ENCODE peak calls at places on chromosome 4, in five cellular contexts. One of them, this sample, is unnamed.

GRCh38 chr4:94690851-94691254 is 66.9 kb upstream of the BMPR1B start:
- DNase-seq in activated CD8-positive, alpha-beta memory T cell treated with anti-CD3 and anti-CD28 coated beads for 48 hours: no peak
- DNase-seq in cerebellar cortex: no peak
- DNase-seq in fibroblast of the aortic adventitia: peak
- DNase-seq in ELF-1: no peak
- DNase-seq in this sample: no peak

GRCh38 chr4:6124386-6125102 is 75.8 kb downstream of the JAKMIP1 start:
- DNase-seq in fibroblast of the aortic adventitia: no peak
- DNase-seq in activated CD8-positive, alpha-beta memory T cell treated with anti-CD3 and anti-CD28 coated beads for 48 hours: no peak
- DNase-seq in ELF-1: no peak
- DNase-seq in cerebellar cortex: no peak
- DNase-seq in this sample: no peak

GRCh38 chr4:82715731-82716617 is 82.6 kb downstream of the SCD5 start:
- DNase-seq in cerebellar cortex: no peak
- DNase-seq in fibroblast of the aortic adventitia: peak
- DNase-seq in ELF-1: peak
- DNase-seq in activated CD8-positive, alpha-beta memory T cell treated with anti-CD3 and anti-CD28 coated beads for 48 hours: no peak
- DNase-seq in this sample: no peak

GRCh38 chr4:3041192-3042142 is 32.9 kb downstream of the HTT-AS start:
- DNase-seq in activated CD8-positive, alpha-beta memory T cell treated with anti-CD3 and anti-CD28 coated beads for 48 hours: peak
- DNase-seq in cerebellar cortex: peak
- DNase-seq in ELF-1: peak
- DNase-seq in fibroblast of the aortic adventitia: peak
- DNase-seq in this sample: no peak

GRCh38 chr4:7880681-7881080 is 59.0 kb downstream of the AFAP1 start:
- DNase-seq in fibroblast of the aortic adventitia: no peak
- DNase-seq in cerebellar cortex: no peak
- DNase-seq in ELF-1: no peak
- DNase-seq in activated CD8-positive, alpha-beta memory T cell treated with anti-CD3 and anti-CD28 coated beads for 48 hours: no peak
- DNase-seq in this sample: no peak

GRCh38 chr4:136001791-136002190 is 1530.5 kb downstream of the PCDH18 start:
- DNase-seq in activated CD8-positive, alpha-beta memory T cell treated with anti-CD3 and anti-CD28 coated beads for 48 hours: no peak
- DNase-seq in ELF-1: no peak
- DNase-seq in fibroblast of the aortic adventitia: no peak
- DNase-seq in cerebellar cortex: no peak
- DNase-seq in this sample: no peak

GRCh38 chr4:90159193-90159592 is 32.0 kb downstream of the CCSER1 start:
- DNase-seq in fibroblast of the aortic adventitia: no peak
- DNase-seq in cerebellar cortex: no peak
- DNase-seq in ELF-1: no peak
- DNase-seq in activated CD8-positive, alpha-beta memory T cell treated with anti-CD3 and anti-CD28 coated beads for 48 hours: no peak
- DNase-seq in this sample: no peak

GRCh38 chr4:82801910-82802521 is 3.4 kb upstream of the SCD5 start:
- DNase-seq in activated CD8-positive, alpha-beta memory T cell treated with anti-CD3 and anti-CD28 coated beads for 48 hours: no peak
- DNase-seq in ELF-1: no peak
- DNase-seq in cerebellar cortex: no peak
- DNase-seq in fibroblast of the aortic adventitia: peak
- DNase-seq in this sample: no peak

GRCh38 chr4:172344266-172344772 is 531.1 kb downstream of the GALNTL6 start:
- DNase-seq in ELF-1: no peak
- DNase-seq in activated CD8-positive, alpha-beta memory T cell treated with anti-CD3 and anti-CD28 coated beads for 48 hours: no peak
- DNase-seq in cerebellar cortex: no peak
- DNase-seq in fibroblast of the aortic adventitia: no peak
- DNase-seq in this sample: no peak

GRCh38 chr4:136036744-136037143 is 1495.5 kb downstream of the PCDH18 start:
- DNase-seq in activated CD8-positive, alpha-beta memory T cell treated with anti-CD3 and anti-CD28 coated beads for 48 hours: no peak
- DNase-seq in fibroblast of the aortic adventitia: no peak
- DNase-seq in ELF-1: no peak
- DNase-seq in cerebellar cortex: no peak
- DNase-seq in this sample: no peak

GRCh38 chr4:8727546-8728510 is 135.3 kb downstream of the CPZ start:
- DNase-seq in activated CD8-positive, alpha-beta memory T cell treated with anti-CD3 and anti-CD28 coated beads for 48 hours: no peak
- DNase-seq in ELF-1: no peak
- DNase-seq in fibroblast of the aortic adventitia: no peak
- DNase-seq in cerebellar cortex: no peak
- DNase-seq in this sample: no peak

GRCh38 chr4:185965456-185966384 is 103.2 kb upstream of the TLR3 start:
- DNase-seq in activated CD8-positive, alpha-beta memory T cell treated with anti-CD3 and anti-CD28 coated beads for 48 hours: no peak
- DNase-seq in cerebellar cortex: no peak
- DNase-seq in fibroblast of the aortic adventitia: no peak
- DNase-seq in ELF-1: peak
- DNase-seq in this sample: no peak

GRCh38 chr4:134756456-134756855 is 554.9 kb upstream of the PABPC4L start:
- DNase-seq in activated CD8-positive, alpha-beta memory T cell treated with anti-CD3 and anti-CD28 coated beads for 48 hours: no peak
- DNase-seq in fibroblast of the aortic adventitia: no peak
- DNase-seq in cerebellar cortex: no peak
- DNase-seq in ELF-1: no peak
- DNase-seq in this sample: no peak

GRCh38 chr4:143199503-143199902 is 14.8 kb downstream of the USP38 start:
- DNase-seq in cerebellar cortex: no peak
- DNase-seq in activated CD8-positive, alpha-beta memory T cell treated with anti-CD3 and anti-CD28 coated beads for 48 hours: no peak
- DNase-seq in ELF-1: no peak
- DNase-seq in fibroblast of the aortic adventitia: no peak
- DNase-seq in this sample: no peak

GRCh38 chr4:128663325-128663724 is 146.2 kb upstream of the JADE1 start:
- DNase-seq in activated CD8-positive, alpha-beta memory T cell treated with anti-CD3 and anti-CD28 coated beads for 48 hours: no peak
- DNase-seq in ELF-1: no peak
- DNase-seq in fibroblast of the aortic adventitia: no peak
- DNase-seq in cerebellar cortex: no peak
- DNase-seq in this sample: no peak

GRCh38 chr4:138736362-138736761 is 279.2 kb upstream of the NOCT start:
- DNase-seq in activated CD8-positive, alpha-beta memory T cell treated with anti-CD3 and anti-CD28 coated beads for 48 hours: no peak
- DNase-seq in fibroblast of the aortic adventitia: peak
- DNase-seq in cerebellar cortex: no peak
- DNase-seq in ELF-1: no peak
- DNase-seq in this sample: no peak

GRCh38 chr4:66574145-66574978 is 904.1 kb upstream of the EPHA5 start:
- DNase-seq in cerebellar cortex: no peak
- DNase-seq in fibroblast of the aortic adventitia: peak
- DNase-seq in activated CD8-positive, alpha-beta memory T cell treated with anti-CD3 and anti-CD28 coated beads for 48 hours: no peak
- DNase-seq in ELF-1: no peak
- DNase-seq in this sample: no peak

GRCh38 chr4:126568652-126569580 is 1063.8 kb upstream of the INTU start:
- DNase-seq in cerebellar cortex: no peak
- DNase-seq in fibroblast of the aortic adventitia: no peak
- DNase-seq in ELF-1: no peak
- DNase-seq in activated CD8-positive, alpha-beta memory T cell treated with anti-CD3 and anti-CD28 coated beads for 48 hours: no peak
- DNase-seq in this sample: no peak

GRCh38 chr4:55074386-55074785 is 51.0 kb downstream of the KDR start:
- DNase-seq in fibroblast of the aortic adventitia: peak
- DNase-seq in activated CD8-positive, alpha-beta memory T cell treated with anti-CD3 and anti-CD28 coated beads for 48 hours: no peak
- DNase-seq in ELF-1: peak
- DNase-seq in cerebellar cortex: no peak
- DNase-seq in this sample: no peak

GRCh38 chr4:67020079-67020807 is 525.1 kb downstream of the CENPC start:
- DNase-seq in activated CD8-positive, alpha-beta memory T cell treated with anti-CD3 and anti-CD28 coated beads for 48 hours: no peak
- DNase-seq in fibroblast of the aortic adventitia: peak
- DNase-seq in cerebellar cortex: no peak
- DNase-seq in ELF-1: no peak
- DNase-seq in this sample: no peak

GRCh38 chr4:21728231-21728758 is 220.3 kb downstream of the KCNIP4 start:
- DNase-seq in cerebellar cortex: no peak
- DNase-seq in activated CD8-positive, alpha-beta memory T cell treated with anti-CD3 and anti-CD28 coated beads for 48 hours: no peak
- DNase-seq in ELF-1: no peak
- DNase-seq in fibroblast of the aortic adventitia: no peak
- DNase-seq in this sample: no peak

GRCh38 chr4:112510191-112510467 is 5.9 kb downstream of the NEUROG2 start:
- DNase-seq in cerebellar cortex: no peak
- DNase-seq in ELF-1: no peak
- DNase-seq in activated CD8-positive, alpha-beta memory T cell treated with anti-CD3 and anti-CD28 coated beads for 48 hours: no peak
- DNase-seq in fibroblast of the aortic adventitia: no peak
- DNase-seq in this sample: no peak

GRCh38 chr4:62320612-62321011 is 1120.5 kb downstream of the ADGRL3 start:
- DNase-seq in cerebellar cortex: no peak
- DNase-seq in fibroblast of the aortic adventitia: no peak
- DNase-seq in activated CD8-positive, alpha-beta memory T cell treated with anti-CD3 and anti-CD28 coated beads for 48 hours: no peak
- DNase-seq in ELF-1: no peak
- DNase-seq in this sample: peak

This sample was measured in NCI-H2081.